ENCODE peak calls at places on chromosomes 6 and 20, in four cellular contexts. E is K562, L is WTC11, K is HepG2. R is an unnamed sample.

GRCh38 chr6:139531148-139531547 is 156.7 kb upstream of the CITED2 start:
- DNase-seq in E (peak; percentile 39), L (no peak), K (no peak), R (no peak)

GRCh38 chr20:38728237-38728761 is 4.0 kb downstream of the SLC32A1 start:
- DNase-seq in E (no peak), K (no peak), L (peak; percentile 46), R (no peak)

GRCh38 chr20:23626040-23626620 is 11.6 kb downstream of the CST3 start:
- DNase-seq in K (no peak), E (peak; percentile 15), L (no peak), R (no peak)

GRCh38 chr6:42041131-42042055 is 8.9 kb upstream of the TAF8 start:
- DNase-seq in K (no peak), E (no peak), L (no peak), R (no peak)

GRCh38 chr6:163711615-163712568 is 297.4 kb downstream of the QKI start:
- DNase-seq in L (no peak), K (peak; percentile 11), E (no peak), R (peak; percentile 72)

GRCh38 chr6:111673871-111674270 is 68.2 kb upstream of the TRAF3IP2 start:
- DNase-seq in K (no peak), E (no peak), L (no peak), R (no peak)

GRCh38 chr6:5422321-5422915 is 161.1 kb downstream of the FARS2 start:
- DNase-seq in L (peak; percentile 56), E (no peak), K (peak; percentile 34), R (no peak)

GRCh38 chr6:2744206-2744771 is 6.4 kb downstream of the MYLK4 start:
- DNase-seq in L (no peak), E (no peak), K (no peak), R (no peak)

GRCh38 chr20:45359406-45360148 is 3.4 kb upstream of the SYS1 start:
- DNase-seq in E (no peak), K (peak; percentile 82), L (no peak), R (no peak)

GRCh38 chr6:19715166-19715558 is 122.0 kb upstream of the ID4 start:
- DNase-seq in E (no peak), L (no peak), K (no peak), R (no peak)

GRCh38 chr20:5400164-5400762 is 83.5 kb upstream of the PROKR2 start:
- DNase-seq in L (peak; percentile 42), E (no peak), K (peak; percentile 35), R (no peak)

GRCh38 chr20:22288957-22289356 is 295.4 kb downstream of the FOXA2 start:
- DNase-seq in L (no peak), E (no peak), K (no peak), R (no peak)

GRCh38 chr6:134454794-134455193 is 136.9 kb upstream of the SGK1 start:
- DNase-seq in K (no peak), L (no peak), E (no peak), R (no peak)

GRCh38 chr20:33893314-33893713 is 82.2 kb downstream of the CHMP4B start:
- DNase-seq in E (no peak), K (no peak), L (no peak), R (no peak)

GRCh38 chr20:47370850-47371782 is 14.6 kb upstream of the ZMYND8 start:
- DNase-seq in L (peak; percentile 41), E (no peak), K (peak; percentile 70), R (no peak)

GRCh38 chr20:361562-361961 is 14.7 kb downstream of the NRSN2 start:
- DNase-seq in E (no peak), L (no peak), K (no peak), R (no peak)

GRCh38 chr20:2337142-2337541 is 41.3 kb downstream of the TGM3 start:
- DNase-seq in L (no peak), E (no peak), K (no peak), R (no peak)

GRCh38 chr6:56842602-56843475 is 112.1 kb upstream of the BEND6 start:
- DNase-seq in L (peak; percentile 72), K (no peak), E (no peak), R (no peak)

GRCh38 chr20:63696628-63697356 is at the start of gene TNFRSF6B:
- DNase-seq in L (no peak), E (no peak), K (no peak), R (no peak)

GRCh38 chr6:76240092-76240491 is 167.6 kb upstream of the IMPG1 start:
- DNase-seq in L (no peak), E (no peak), K (no peak), R (no peak)

GRCh38 chr20:53859684-53860083 is 210.7 kb downstream of the BCAS1 start:
- DNase-seq in E (no peak), K (no peak), L (no peak), R (no peak)

GRCh38 chr20:18252597-18253451 is 35.5 kb upstream of the ZNF133 start:
- DNase-seq in K (no peak), E (no peak), L (no peak), R (no peak)

GRCh38 chr6:47832386-47833080 is 50.7 kb downstream of the OPN5 start:
- DNase-seq in K (no peak), E (no peak), L (no peak), R (no peak)

GRCh38 chr20:43843965-43844660 is 70.5 kb upstream of the TOX2 start:
- DNase-seq in L (no peak), E (no peak), K (no peak), R (no peak)

GRCh38 chr20:19976595-19977372 is 40.4 kb upstream of the NAA20 start:
- DNase-seq in L (no peak), K (peak; percentile 90), E (no peak), R (no peak)

GRCh38 chr6:19837511-19838441 is 606 bp downstream of the ID4 start:
- DNase-seq in K (peak; percentile 21), E (no peak), L (peak; percentile 51), R (no peak)

GRCh38 chr6:27474172-27474465 is 1.2 kb upstream of the ZNF184 start:
- DNase-seq in L (no peak), E (no peak), K (no peak), R (no peak)

GRCh38 chr20:62025832-62026563 is 39.7 kb downstream of the TAF4 start:
- DNase-seq in K (peak; percentile 30), E (peak; percentile 60), L (no peak), R (no peak)

GRCh38 chr6:135188718-135189117 is 7.6 kb downstream of the MYB start:
- DNase-seq in K (no peak), L (no peak), E (no peak), R (no peak)

GRCh38 chr6:37554480-37554819 is 54.8 kb upstream of the CCDC167 start:
- DNase-seq in K (no peak), E (no peak), L (no peak), R (no peak)

GRCh38 chr6:141753180-141753579 is 379.5 kb upstream of the GJE1 start:
- DNase-seq in L (no peak), K (no peak), E (no peak), R (no peak)

GRCh38 chr6:52964318-52964717 is 30.8 kb downstream of the GSTA4 start:
- DNase-seq in K (no peak), E (no peak), L (no peak), R (no peak)

DNA sequence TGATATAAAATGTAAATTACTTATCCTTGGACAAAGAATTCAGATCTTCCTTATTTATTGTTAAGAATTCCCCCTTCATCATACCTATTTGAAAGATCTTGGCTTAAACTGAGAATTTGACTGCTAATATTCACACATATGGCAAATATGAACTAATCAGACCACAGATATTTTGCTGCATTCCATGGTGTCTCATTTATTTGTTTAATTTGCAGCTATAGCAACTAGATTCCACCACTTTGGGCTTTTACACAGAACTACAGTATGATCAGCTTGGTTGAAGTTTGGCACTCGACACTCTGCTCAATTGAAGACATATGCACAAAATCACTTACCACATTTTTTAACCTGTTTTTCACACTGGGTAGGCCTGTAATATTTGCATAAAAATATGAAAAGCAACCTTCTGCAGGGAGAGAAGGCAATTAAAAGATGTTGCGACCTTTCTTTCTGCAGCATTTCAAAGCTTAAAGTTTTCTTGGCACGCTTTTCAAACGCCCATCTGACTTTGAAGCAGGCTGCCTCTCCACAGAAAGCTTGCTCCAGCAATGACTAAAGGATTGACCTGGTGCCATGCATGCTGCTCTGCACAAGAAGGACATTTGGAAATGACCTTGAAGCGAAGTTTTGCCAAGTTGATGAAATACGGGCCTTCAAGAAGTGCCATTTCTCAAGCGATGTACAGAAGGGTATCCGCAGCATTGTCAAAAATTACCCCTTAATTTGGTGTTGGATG is 126.7 kb downstream of the AIG1 start:
- DNase-seq in L (no peak), K (no peak), E (no peak), R (no peak)
- TF ChIP-seq CBFB in L (no peak), K (no peak), E (no peak), R (no peak)

GRCh38 chr6:125793863-125794262 is 3.1 kb downstream of the NCOA7 start:
- DNase-seq in K (no peak), L (no peak), E (no peak), R (no peak)
- TF ChIP-seq CBFB in K (no peak), L (no peak), E (no peak), R (peak; percentile 24)

GRCh38 chr6:44304282-44305199 is 8.6 kb downstream of the AARS2 start:
- DNase-seq in E (peak; percentile 78), K (peak; percentile 44), L (peak; percentile 66), R (no peak)
- TF ChIP-seq CBFB in E (no peak), K (no peak), L (no peak), R (no peak)

DNA sequence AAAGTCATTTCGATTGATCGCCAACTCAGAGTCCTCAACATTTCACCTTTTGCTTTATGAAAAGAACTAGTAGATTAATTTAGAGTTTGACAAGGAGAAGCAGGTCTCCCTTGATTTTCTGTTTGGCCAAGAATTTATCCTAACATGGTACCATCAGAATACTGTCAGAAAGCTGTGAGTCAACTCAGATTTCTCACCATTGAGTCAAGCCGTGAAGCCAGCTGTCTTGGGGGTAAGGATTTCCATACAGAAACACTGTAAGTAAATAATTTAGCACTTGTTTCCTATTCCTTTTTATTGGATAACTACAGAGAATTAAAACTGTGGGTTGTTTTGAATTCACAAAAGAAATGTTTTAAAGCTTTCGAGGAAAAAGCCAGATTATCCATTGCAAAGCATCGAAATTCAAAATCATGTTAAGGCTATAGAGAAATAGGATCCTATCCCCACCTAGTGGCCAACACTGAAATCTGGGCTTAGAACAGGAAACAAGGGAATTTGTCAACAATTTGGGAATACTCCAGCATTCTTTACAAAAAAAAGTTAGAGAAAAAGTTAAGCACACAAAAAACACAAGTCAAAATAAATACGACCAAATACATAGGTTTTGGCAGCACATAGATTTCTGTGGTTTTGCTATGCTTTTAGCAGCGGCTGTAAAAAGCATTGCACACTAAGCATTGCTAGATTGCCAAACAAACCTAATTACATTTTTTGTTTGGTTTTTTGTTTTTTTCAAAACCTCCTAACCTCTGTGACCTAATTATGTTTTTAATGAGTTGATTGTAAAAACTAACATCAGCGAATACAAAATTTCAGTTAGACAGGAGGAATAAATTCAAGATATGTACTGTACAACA is 44.2 kb downstream of the COL11A2 start:
- DNase-seq in E (peak; percentile 48), K (peak; percentile 51), L (no peak), R (no peak)
- TF ChIP-seq CBFB in E (no peak), K (no peak), L (no peak), R (peak; percentile 28)